ENCODE peak calls at places on chromosomes 12 and 14, in seven cellular contexts. Y is immature natural killer cell, Z is head of caudate nucleus, P is AG08395, V is HuH-7.5, J is GM03348, Q is nephron progenitor cell. M is an unnamed sample.
A peak's percentile ranks its signal among the peaks of the same experiment; 100 is the strongest.

GRCh38 chr14:34699873-34700621 is 14.3 kb downstream of the CFL2 start:
- DNase-seq in Z (no peak), P (peak; percentile 78), Y (no peak), V (no peak), Q (no peak), J (peak; percentile 78), M (no peak)

GRCh38 chr14:101491841-101492240 is 69.5 kb upstream of the DIO3 start:
- DNase-seq in Y (no peak), V (no peak), Z (no peak), J (no peak), P (no peak), Q (no peak), M (no peak)

GRCh38 chr12:88272456-88272855 is 130.3 kb downstream of the TMTC3 start:
- DNase-seq in J (no peak), V (no peak), Q (no peak), Z (no peak), Y (no peak), P (no peak), M (no peak)

GRCh38 chr12:93618891-93619410 is 46.5 kb downstream of the SOCS2 start:
- DNase-seq in P (no peak), Z (no peak), J (no peak), V (no peak), Y (no peak), Q (no peak), M (no peak)

GRCh38 chr12:125674554-125674953 is 609.3 kb downstream of the AACS start:
- DNase-seq in P (no peak), Z (no peak), Q (no peak), V (no peak), J (no peak), Y (no peak), M (no peak)

GRCh38 chr12:3216726-3217682 is 139.8 kb downstream of the TSPAN9 start:
- DNase-seq in V (no peak), P (peak; percentile 81), Z (no peak), Q (no peak), Y (no peak), J (peak; percentile 79), M (no peak)

GRCh38 chr14:53062856-53063255 is 90.3 kb downstream of the DDHD1 start:
- DNase-seq in V (no peak), J (peak; percentile 13), P (no peak), Q (no peak), Z (no peak), Y (no peak), M (no peak)

GRCh38 chr12:67370979-67371378 is 101.8 kb downstream of the CAND1 start:
- DNase-seq in Y (no peak), P (peak; percentile 27), J (peak; percentile 13), Q (no peak), V (no peak), Z (no peak), M (no peak)

GRCh38 chr12:20438307-20438779 is 70.0 kb downstream of the PDE3A start:
- DNase-seq in Y (no peak), J (peak; percentile 47), Z (no peak), V (no peak), Q (no peak), P (no peak), M (no peak)

GRCh38 chr12:57727758-57728395 is 10.7 kb downstream of the AGAP2 start:
- DNase-seq in V (no peak), J (no peak), Y (no peak), Q (peak; percentile 71), Z (no peak), P (no peak), M (peak; percentile 60)

GRCh38 chr12:69897744-69898143 is 72.7 kb downstream of the MYRFL start:
- DNase-seq in P (peak; percentile 89), J (peak; percentile 85), Z (peak; percentile 68), V (no peak), Q (no peak), Y (no peak), M (no peak)

GRCh38 chr12:76031414-76032042 is at the start of gene PHLDA1:
- DNase-seq in J (peak; percentile 97), Y (peak; percentile 91), P (peak; percentile 94), Z (peak; percentile 94), Q (peak; percentile 94), V (peak; percentile 91), M (peak; percentile 95)

GRCh38 chr14:96648506-96649326 is 146.5 kb downstream of the PAPOLA start:
- DNase-seq in Z (no peak), P (no peak), Q (no peak), V (no peak), Y (no peak), J (no peak), M (no peak)

GRCh38 chr12:119949594-119949993 is 39.4 kb upstream of the BICDL1 start:
- DNase-seq in Z (no peak), V (no peak), P (no peak), Y (no peak), J (no peak), Q (no peak), M (no peak)

GRCh38 chr14:54703082-54703481 is 136.2 kb downstream of the SAMD4A start:
- DNase-seq in V (no peak), J (no peak), Y (no peak), Z (no peak), P (no peak), Q (no peak), M (no peak)

GRCh38 chr12:28500373-28501024 is 310.2 kb downstream of the CCDC91 start:
- DNase-seq in Q (no peak), V (no peak), P (no peak), Y (no peak), J (no peak), Z (no peak), M (no peak)

GRCh38 chr12:117178301-117178700 is 12.0 kb downstream of the FBXO21 start:
- DNase-seq in P (no peak), Q (no peak), Y (no peak), Z (no peak), J (no peak), V (no peak), M (no peak)

GRCh38 chr14:105852378-105853088 is 326.1 kb downstream of the TMEM121 start:
- DNase-seq in Y (no peak), J (no peak), P (no peak), V (no peak), Q (no peak), Z (no peak), M (no peak)

GRCh38 chr14:95265106-95266094 is 54.3 kb downstream of the CLMN start:
- DNase-seq in J (peak; percentile 60), Y (no peak), Z (no peak), P (peak; percentile 78), V (peak; percentile 29), Q (no peak), M (peak; percentile 59)

GRCh38 chr12:15001733-15002471 is 29.1 kb downstream of the PDE6H start:
- DNase-seq in Q (peak; percentile 20), Y (no peak), P (peak; percentile 41), V (no peak), Z (peak; percentile 48), J (peak; percentile 6), M (peak; percentile 69)

GRCh38 chr12:16165506-16165905 is 112.0 kb downstream of the SLC15A5 start:
- DNase-seq in Q (peak; percentile 25), J (peak; percentile 54), V (peak; percentile 8), P (peak; percentile 56), Y (no peak), Z (peak; percentile 28), M (peak; percentile 56)

GRCh38 chr12:31655792-31656191 is 3.7 kb upstream of the ETFBKMT start:
- DNase-seq in Y (no peak), V (no peak), J (no peak), P (no peak), Z (no peak), Q (no peak), M (no peak)

GRCh38 chr14:90739318-90740077 is 76.7 kb downstream of the TTC7B start:
- DNase-seq in P (no peak), J (no peak), V (no peak), Q (no peak), Y (no peak), Z (no peak), M (no peak)

M was measured in thyroid gland.